ENCODE peak calls at places on chromosomes 6 and 20, in seven cellular contexts. D is stimulated activated CD4-positive, alpha-beta T cell treated with anti-CD3 and anti-CD28 coated beads, Interleukin-1b, Interleukin-23, amount 100 ng/mL, for 24 hours; T is psoas muscle; G is left cardiac atrium; W is B cell; M is stimulated activated CD8-positive, alpha-beta memory T cell treated with anti-CD3 and anti-CD28 coated beads, Interleukin-4, amount 100 ng/mL, for 1 hour; J is fibroblast of mammary gland. V is an unnamed sample.

GRCh38 chr6:142683688-142684087 is 261.3 kb downstream of the HIVEP2 start:
- DNase-seq in D (no peak), T (no peak), G (no peak), W (no peak), M (no peak), J (no peak), V (no peak)

GRCh38 chr6:13593720-13594119 is 19.3 kb downstream of the SIRT5 start:
- DNase-seq in D (no peak), T (no peak), G (no peak), W (no peak), M (no peak), J (no peak), V (no peak)

GRCh38 chr6:117309613-117310012 is 44.3 kb downstream of the VGLL2 start:
- DNase-seq in D (no peak), T (no peak), G (no peak), W (no peak), M (no peak), J (no peak), V (no peak)

GRCh38 chr20:12036142-12036541 is 118.4 kb downstream of the BTBD3 start:
- DNase-seq in D (no peak), T (no peak), G (no peak), W (no peak), M (no peak), J (no peak), V (no peak)

GRCh38 chr6:6970851-6971250 is 136.9 kb upstream of the RREB1 start:
- DNase-seq in D (no peak), T (no peak), G (no peak), W (no peak), M (no peak), J (no peak), V (no peak)

GRCh38 chr20:45306431-45306982 is at the start of gene RBPJL:
- DNase-seq in D (peak), T (no peak), G (no peak), W (peak), M (no peak), J (no peak), V (peak)

GRCh38 chr6:157774153-157775135 is 48.6 kb upstream of the SNX9 start:
- DNase-seq in D (no peak), T (no peak), G (no peak), W (peak), M (no peak), J (no peak), V (no peak)

GRCh38 chr20:20712004-20712473 is 405 bp downstream of the RALGAPA2 start:
- DNase-seq in D (peak), T (no peak), G (no peak), W (no peak), M (no peak), J (no peak), V (peak)

GRCh38 chr20:33843854-33844253 is 32.7 kb downstream of the CHMP4B start:
- DNase-seq in D (no peak), T (no peak), G (no peak), W (peak), M (no peak), J (no peak), V (no peak)

GRCh38 chr6:72825265-72825918 is 203.5 kb downstream of the KCNQ5 start:
- DNase-seq in D (no peak), T (no peak), G (no peak), W (no peak), M (no peak), J (peak), V (no peak)

GRCh38 chr6:137487181-137487910 is 6.8 kb downstream of the OLIG3 start:
- DNase-seq in D (no peak), T (no peak), G (no peak), W (peak), M (no peak), J (no peak), V (no peak)

GRCh38 chr20:47315339-47315662 is 41.2 kb downstream of the ZMYND8 start:
- DNase-seq in D (no peak), T (peak), G (no peak), W (no peak), M (no peak), J (peak), V (no peak)

GRCh38 chr6:13519839-13520238 is 32.4 kb upstream of the GFOD1 start:
- DNase-seq in D (no peak), T (no peak), G (no peak), W (no peak), M (no peak), J (no peak), V (no peak)

GRCh38 chr20:36097751-36098151 is 56.8 kb upstream of the EPB41L1 start:
- DNase-seq in D (no peak), T (no peak), G (no peak), W (no peak), M (no peak), J (no peak), V (no peak)

GRCh38 chr20:5279661-5280060 is 37.1 kb downstream of the PROKR2 start:
- DNase-seq in D (no peak), T (no peak), G (no peak), W (no peak), M (no peak), J (no peak), V (no peak)

GRCh38 chr20:19964289-19965263 is 52.6 kb upstream of the NAA20 start:
- DNase-seq in D (no peak), T (peak), G (peak), W (no peak), M (no peak), J (peak), V (no peak)

GRCh38 chr6:70864404-70864803 is 92.5 kb downstream of the B3GAT2 start:
- DNase-seq in D (no peak), T (no peak), G (no peak), W (no peak), M (no peak), J (no peak), V (no peak)

GRCh38 chr20:16661738-16662137 is 68.1 kb upstream of the SNRPB2 start:
- DNase-seq in D (no peak), T (peak), G (no peak), W (no peak), M (no peak), J (no peak), V (no peak)

GRCh38 chr6:149960488-149960887 is 3.3 kb upstream of the ULBP1 start:
- DNase-seq in D (no peak), T (no peak), G (no peak), W (no peak), M (no peak), J (no peak), V (no peak)

GRCh38 chr20:24060851-24061590 is 72.4 kb upstream of the GGTLC1 start:
- DNase-seq in D (no peak), T (no peak), G (no peak), W (no peak), M (no peak), J (no peak), V (no peak)

GRCh38 chr20:62766716-62767115 is 29.6 kb upstream of the MRGBP start:
- DNase-seq in D (no peak), T (peak), G (peak), W (no peak), M (no peak), J (no peak), V (no peak)

GRCh38 chr20:57772349-57772964 is 62.6 kb upstream of the PMEPA1 start:
- DNase-seq in D (no peak), T (no peak), G (no peak), W (no peak), M (no peak), J (peak), V (peak)

GRCh38 chr6:133240511-133241087 is 558 bp upstream of the EYA4 start:
- DNase-seq in D (no peak), T (peak), G (no peak), W (no peak), M (no peak), J (no peak), V (no peak)

GRCh38 chr20:19783966-19784401 is 25.9 kb downstream of the RIN2 start:
- DNase-seq in D (no peak), T (peak), G (peak), W (no peak), M (no peak), J (no peak), V (no peak)

GRCh38 chr6:96812077-96812703 is 25.1 kb downstream of the GPR63 start:
- DNase-seq in D (no peak), T (no peak), G (no peak), W (no peak), M (no peak), J (no peak), V (no peak)

GRCh38 chr6:69090132-69090531 is 455.1 kb downstream of the ADGRB3 start:
- DNase-seq in D (no peak), T (no peak), G (no peak), W (no peak), M (no peak), J (peak), V (no peak)

GRCh38 chr20:35607003-35607735 is 8.5 kb upstream of the SPAG4 start:
- DNase-seq in D (no peak), T (no peak), G (no peak), W (no peak), M (no peak), J (no peak), V (no peak)

GRCh38 chr20:36311141-36311853 is 5.2 kb downstream of the DLGAP4 start:
- DNase-seq in D (no peak), T (no peak), G (no peak), W (no peak), M (no peak), J (peak), V (no peak)

GRCh38 chr20:11438412-11438811 is 479.3 kb upstream of the BTBD3 start:
- DNase-seq in D (no peak), T (no peak), G (no peak), W (no peak), M (no peak), J (no peak), V (no peak)

GRCh38 chr20:62132421-62132820 is 10.1 kb downstream of the LSM14B start:
- DNase-seq in D (no peak), T (peak), G (peak), W (no peak), M (no peak), J (peak), V (no peak)

GRCh38 chr20:59087829-59088433 is 45.3 kb upstream of the PRELID3B start:
- DNase-seq in D (peak), T (peak), G (peak), W (peak), M (peak), J (peak), V (peak)

GRCh38 chr20:43238833-43239232 is 49.1 kb upstream of the PTPRT start:
- DNase-seq in D (no peak), T (no peak), G (no peak), W (no peak), M (no peak), J (no peak), V (no peak)

GRCh38 chr20:13291167-13291566 is 70.1 kb downstream of the ISM1 start:
- DNase-seq in D (no peak), T (no peak), G (no peak), W (no peak), M (no peak), J (no peak), V (no peak)

GRCh38 chr20:35271073-35271882 is 6.6 kb downstream of the MMP24OS start:
- DNase-seq in D (no peak), T (no peak), G (no peak), W (no peak), M (no peak), J (no peak), V (no peak)

GRCh38 chr6:165584541-165584940 is 78.5 kb downstream of the PDE10A start:
- DNase-seq in D (no peak), T (no peak), G (no peak), W (no peak), M (no peak), J (no peak), V (no peak)

GRCh38 chr6:6678185-6678671 is 89.7 kb downstream of the LY86 start:
- DNase-seq in D (no peak), T (no peak), G (no peak), W (no peak), M (no peak), J (peak), V (no peak)

V was measured in T follicular helper cell.